ENCODE peak calls at places on chromosomes 11 and 22, in seven cellular contexts. O, H, E, V, X, J and N are unnamed samples.

GRCh38 chr11:101215069-101215468 is 85.5 kb upstream of the PGR start:
- DNase-seq in O (no peak), H (no peak), V (no peak), E (no peak), X (no peak), J (no peak), N (peak)

GRCh38 chr11:106398396-106399074 is 321.1 kb downstream of the AASDHPPT start:
- DNase-seq in X (no peak), J (peak), V (no peak), E (no peak), O (no peak), H (no peak), N (no peak)

GRCh38 chr11:11620966-11621880 is 582 bp downstream of the GALNT18 start:
- DNase-seq in H (peak), O (peak), E (peak), X (no peak), V (no peak), J (peak), N (peak)

GRCh38 chr22:25992331-25992730 is 176.9 kb upstream of the SEZ6L start:
- DNase-seq in J (no peak), E (no peak), X (no peak), H (no peak), O (no peak), V (no peak), N (no peak)

GRCh38 chr11:57641011-57641410 is 8.7 kb downstream of the YPEL4 start:
- DNase-seq in E (no peak), V (no peak), O (peak), J (peak), X (no peak), H (peak), N (peak)

GRCh38 chr11:65132238-65132987 is 1.9 kb downstream of the SYVN1 start:
- DNase-seq in J (no peak), V (peak), H (no peak), E (peak), O (no peak), X (no peak), N (no peak)

GRCh38 chr22:46965552-46966494 is 203.4 kb downstream of the TBC1D22A start:
- DNase-seq in E (peak), X (no peak), H (no peak), V (no peak), O (no peak), J (peak), N (no peak)

GRCh38 chr11:57798905-57799559 is 37.4 kb downstream of the CTNND1 start:
- DNase-seq in E (peak), X (no peak), J (peak), O (peak), V (no peak), H (no peak), N (peak)

GRCh38 chr11:34267440-34267839 is 90.4 kb downstream of the ABTB2 start:
- DNase-seq in O (no peak), J (no peak), X (no peak), E (no peak), H (no peak), V (no peak), N (no peak)

GRCh38 chr11:59754494-59754858 is 700 bp upstream of the STX3 start:
- DNase-seq in J (no peak), O (no peak), V (peak), H (peak), E (no peak), X (no peak), N (no peak)

GRCh38 chr11:19631657-19632325 is 80.8 kb upstream of the NAV2 start:
- DNase-seq in O (no peak), E (no peak), X (no peak), H (no peak), J (peak), V (no peak), N (no peak)

GRCh38 chr11:70307176-70307575 is 36.7 kb downstream of the PPFIA1 start:
- DNase-seq in V (no peak), X (no peak), J (peak), E (no peak), H (no peak), O (no peak), N (peak)